ENCODE peak calls at places on chromosomes 1 and 21, in five cellular contexts. One of them, this sample, is unnamed.
A peak's percentile ranks its signal among the peaks of the same experiment; 100 is the strongest.

GRCh38 chr1:247286134-247286670 is 30.3 kb downstream of the VN1R5 start:
- DNase-seq in CD8-positive, alpha-beta T cell: no peak
- DNase-seq in tibial artery: no peak
- DNase-seq in uterus: no peak
- DNase-seq in PC-3: no peak
- DNase-seq in this sample: no peak

GRCh38 chr1:14082331-14082730 is 382.3 kb downstream of the PRDM2 start:
- DNase-seq in PC-3: no peak
- DNase-seq in tibial artery: no peak
- DNase-seq in CD8-positive, alpha-beta T cell: no peak
- DNase-seq in uterus: no peak
- DNase-seq in this sample: no peak

GRCh38 chr1:84876353-84876752 is 16.7 kb downstream of the LPAR3 start:
- DNase-seq in PC-3: no peak
- DNase-seq in CD8-positive, alpha-beta T cell: peak; percentile 21
- DNase-seq in tibial artery: no peak
- DNase-seq in uterus: no peak
- DNase-seq in this sample: no peak

GRCh38 chr1:236207569-236207968 is 65.2 kb downstream of the GPR137B start:
- DNase-seq in CD8-positive, alpha-beta T cell: no peak
- DNase-seq in tibial artery: no peak
- DNase-seq in uterus: no peak
- DNase-seq in PC-3: no peak
- DNase-seq in this sample: no peak

GRCh38 chr1:110218739-110219138 is 8.6 kb downstream of the KCNC4 start:
- DNase-seq in PC-3: no peak
- DNase-seq in CD8-positive, alpha-beta T cell: no peak
- DNase-seq in uterus: no peak
- DNase-seq in tibial artery: no peak
- DNase-seq in this sample: no peak

GRCh38 chr1:87515781-87516180 is 187.1 kb downstream of the LMO4 start:
- DNase-seq in tibial artery: no peak
- DNase-seq in PC-3: no peak
- DNase-seq in CD8-positive, alpha-beta T cell: no peak
- DNase-seq in uterus: no peak
- DNase-seq in this sample: no peak

GRCh38 chr21:32770514-32771133 is 931 bp downstream of the PAXBP1 start:
- DNase-seq in tibial artery: peak; percentile 72
- DNase-seq in uterus: no peak
- DNase-seq in PC-3: peak; percentile 5
- DNase-seq in CD8-positive, alpha-beta T cell: no peak
- DNase-seq in this sample: no peak

GRCh38 chr1:66342707-66343106 is 191.2 kb upstream of the SGIP1 start:
- DNase-seq in CD8-positive, alpha-beta T cell: no peak
- DNase-seq in tibial artery: no peak
- DNase-seq in PC-3: no peak
- DNase-seq in uterus: no peak
- DNase-seq in this sample: no peak

GRCh38 chr1:104028670-104029069 is 279.0 kb downstream of the AMY1C start:
- DNase-seq in tibial artery: no peak
- DNase-seq in CD8-positive, alpha-beta T cell: no peak
- DNase-seq in PC-3: no peak
- DNase-seq in uterus: no peak
- DNase-seq in this sample: no peak

GRCh38 chr1:179747611-179748010 is 4.5 kb downstream of the FAM163A start:
- DNase-seq in tibial artery: no peak
- DNase-seq in CD8-positive, alpha-beta T cell: no peak
- DNase-seq in uterus: no peak
- DNase-seq in PC-3: no peak
- DNase-seq in this sample: no peak

GRCh38 chr1:203480084-203480483 is 4.5 kb downstream of the PRELP start:
- DNase-seq in uterus: no peak
- DNase-seq in CD8-positive, alpha-beta T cell: no peak
- DNase-seq in tibial artery: no peak
- DNase-seq in PC-3: no peak
- DNase-seq in this sample: no peak

GRCh38 chr1:220705782-220706181 is 15.6 kb downstream of the C1orf115 start:
- DNase-seq in PC-3: no peak
- DNase-seq in uterus: no peak
- DNase-seq in tibial artery: no peak
- DNase-seq in CD8-positive, alpha-beta T cell: no peak
- DNase-seq in this sample: no peak

GRCh38 chr1:85502171-85502570 is 37.2 kb upstream of the DDAH1 start:
- DNase-seq in PC-3: no peak
- DNase-seq in CD8-positive, alpha-beta T cell: no peak
- DNase-seq in uterus: no peak
- DNase-seq in tibial artery: no peak
- DNase-seq in this sample: no peak

GRCh38 chr1:175073054-175073453 is 5.4 kb downstream of the TNN start:
- DNase-seq in PC-3: no peak
- DNase-seq in CD8-positive, alpha-beta T cell: no peak
- DNase-seq in tibial artery: no peak
- DNase-seq in uterus: peak; percentile 50
- DNase-seq in this sample: no peak

GRCh38 chr1:8666394-8667167 is 150.9 kb downstream of the RERE start:
- DNase-seq in CD8-positive, alpha-beta T cell: no peak
- DNase-seq in PC-3: peak; percentile 72
- DNase-seq in uterus: no peak
- DNase-seq in tibial artery: no peak
- DNase-seq in this sample: no peak

GRCh38 chr1:31959941-31960340 is 21.8 kb upstream of the PTP4A2 start:
- DNase-seq in tibial artery: no peak
- DNase-seq in PC-3: no peak
- DNase-seq in uterus: peak; percentile 52
- DNase-seq in CD8-positive, alpha-beta T cell: no peak
- DNase-seq in this sample: no peak

GRCh38 chr1:96987186-96987703 is 265.7 kb downstream of the PTBP2 start:
- DNase-seq in CD8-positive, alpha-beta T cell: no peak
- DNase-seq in uterus: no peak
- DNase-seq in PC-3: peak; percentile 24
- DNase-seq in tibial artery: no peak
- DNase-seq in this sample: no peak

GRCh38 chr1:54081306-54082270 is 28.2 kb downstream of the TCEANC2 start:
- DNase-seq in uterus: peak; percentile 22
- DNase-seq in CD8-positive, alpha-beta T cell: peak; percentile 59
- DNase-seq in tibial artery: no peak
- DNase-seq in PC-3: peak; percentile 87
- DNase-seq in this sample: peak; percentile 4

GRCh38 chr1:28812669-28813468 is 899 bp downstream of the OPRD1 start:
- DNase-seq in PC-3: no peak
- DNase-seq in tibial artery: no peak
- DNase-seq in CD8-positive, alpha-beta T cell: no peak
- DNase-seq in uterus: no peak
- DNase-seq in this sample: no peak

DNA sequence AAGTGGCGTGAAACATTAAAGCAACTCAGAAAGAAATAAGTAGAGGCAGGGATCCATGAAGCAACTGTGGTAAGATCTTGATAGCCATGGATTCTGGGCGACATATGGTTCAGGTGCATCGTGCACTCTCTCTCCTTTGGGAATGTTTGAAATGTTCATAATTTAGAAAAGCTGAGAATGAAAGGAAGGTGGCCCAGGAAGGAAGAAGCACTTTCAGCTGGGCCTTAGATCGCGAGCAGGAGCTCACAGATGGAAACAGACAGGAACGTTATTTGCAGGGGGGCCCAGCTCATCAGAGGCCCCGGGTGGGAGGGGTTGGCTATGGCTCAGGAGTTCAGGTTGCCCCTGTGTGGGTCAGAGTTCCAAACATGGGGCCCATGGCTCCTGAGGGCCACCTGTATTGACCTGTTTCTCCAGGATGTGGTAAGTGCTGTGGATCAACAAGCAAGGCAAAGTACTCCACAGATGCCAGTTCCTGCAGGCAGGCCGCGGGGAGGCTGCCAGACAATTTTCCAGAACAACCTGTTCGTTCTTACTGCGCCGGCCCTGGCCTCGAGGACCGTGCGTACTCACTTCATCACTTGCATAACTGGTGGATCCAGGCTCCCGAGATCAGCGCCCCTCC is 253.2 kb downstream of the TOMM20 start:
- DNase-seq in tibial artery: no peak
- DNase-seq in uterus: no peak
- DNase-seq in CD8-positive, alpha-beta T cell: no peak
- DNase-seq in PC-3: no peak
- DNase-seq in this sample: no peak
- H3K27ac ChIP-seq in tibial artery: no peak overlapping the region
- H3K27ac ChIP-seq in uterus: no peak overlapping the region
- H3K27ac ChIP-seq in CD8-positive, alpha-beta T cell: no peak overlapping the region
- H3K27ac ChIP-seq in PC-3: no peak overlapping the region
- H3K27ac ChIP-seq in this sample: no peak overlapping the region

DNA sequence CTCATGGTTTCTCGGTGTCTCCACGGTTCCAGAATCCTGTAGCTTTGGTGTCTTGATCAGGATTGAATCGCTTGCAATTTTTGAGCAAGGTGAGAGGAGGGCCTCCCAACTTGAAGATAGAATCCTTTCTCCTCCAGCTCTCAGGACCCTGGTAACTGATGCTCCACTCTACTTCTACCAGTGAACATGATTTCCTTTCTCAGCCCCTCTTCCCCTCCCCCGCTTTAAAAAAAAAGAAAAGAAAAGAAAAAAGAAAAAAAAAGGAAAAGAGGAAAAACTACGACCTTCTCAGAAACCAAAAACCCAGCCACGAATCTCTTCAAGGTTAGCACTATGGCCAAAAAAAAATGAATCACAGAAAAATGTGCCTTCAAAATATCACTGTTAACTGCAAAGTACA is 1.2 kb downstream of the ARHGEF11 start:
- DNase-seq in CD8-positive, alpha-beta T cell: no peak
- DNase-seq in uterus: no peak
- DNase-seq in PC-3: no peak
- DNase-seq in tibial artery: no peak
- DNase-seq in this sample: no peak
- H3K27ac ChIP-seq in CD8-positive, alpha-beta T cell: no peak overlapping the region
- H3K27ac ChIP-seq in uterus: no peak overlapping the region
- H3K27ac ChIP-seq in PC-3: no peak overlapping the region
- H3K27ac ChIP-seq in tibial artery: no peak overlapping the region
- H3K27ac ChIP-seq in this sample: no peak overlapping the region

GRCh38 chr1:21586926-21587601 is 77.8 kb downstream of the ALPL start:
- DNase-seq in uterus: peak; percentile 21
- DNase-seq in tibial artery: peak; percentile 72
- DNase-seq in CD8-positive, alpha-beta T cell: no peak
- DNase-seq in PC-3: peak; percentile 76
- DNase-seq in this sample: no peak
- H3K27ac ChIP-seq in uterus: no peak overlapping the region
- H3K27ac ChIP-seq in tibial artery: no peak overlapping the region
- H3K27ac ChIP-seq in CD8-positive, alpha-beta T cell: no peak overlapping the region
- H3K27ac ChIP-seq in PC-3: no peak overlapping the region
- H3K27ac ChIP-seq in this sample: no peak overlapping the region

GRCh38 chr1:164763098-164763497 is 204.1 kb downstream of the PBX1 start:
- DNase-seq in PC-3: no peak
- DNase-seq in CD8-positive, alpha-beta T cell: no peak
- DNase-seq in tibial artery: no peak
- DNase-seq in uterus: no peak
- DNase-seq in this sample: no peak

GRCh38 chr1:164767257-164768044 is 208.5 kb downstream of the PBX1 start:
- DNase-seq in CD8-positive, alpha-beta T cell: no peak
- DNase-seq in tibial artery: no peak
- DNase-seq in PC-3: peak; percentile 90
- DNase-seq in uterus: no peak
- DNase-seq in this sample: no peak

GRCh38 chr1:164765993-164766720 is 207.2 kb downstream of the PBX1 start:
- DNase-seq in tibial artery: no peak
- DNase-seq in PC-3: no peak
- DNase-seq in CD8-positive, alpha-beta T cell: no peak
- DNase-seq in uterus: no peak
- DNase-seq in this sample: no peak

GRCh38 chr1:164764333-164764732 is 205.3 kb downstream of the PBX1 start:
- DNase-seq in PC-3: no peak
- DNase-seq in uterus: no peak
- DNase-seq in tibial artery: no peak
- DNase-seq in CD8-positive, alpha-beta T cell: no peak
- DNase-seq in this sample: no peak

DNA sequence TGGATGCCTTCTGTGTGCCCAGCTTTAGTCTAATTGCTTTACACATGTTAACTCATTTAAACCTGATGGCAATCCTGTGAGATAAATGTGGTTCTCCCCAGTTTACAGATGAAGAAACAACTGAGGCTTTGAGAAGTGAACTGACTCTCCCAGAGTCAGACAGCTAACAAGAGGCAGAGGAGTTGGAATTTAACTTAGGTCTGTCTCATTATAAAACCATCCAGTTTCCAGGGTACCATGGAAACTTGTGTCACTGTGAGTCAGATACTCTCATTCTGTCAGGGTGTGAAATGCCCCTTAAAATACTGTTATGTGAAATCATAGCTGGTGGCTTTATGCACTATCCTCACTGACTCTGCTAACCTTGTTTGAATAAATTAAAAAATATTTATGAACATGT is 206.6 kb downstream of the PBX1 start:
- DNase-seq in CD8-positive, alpha-beta T cell: no peak
- DNase-seq in tibial artery: no peak
- DNase-seq in uterus: no peak
- DNase-seq in PC-3: peak; percentile 81
- DNase-seq in this sample: no peak
- H3K27ac ChIP-seq in CD8-positive, alpha-beta T cell: no peak overlapping the region
- H3K27ac ChIP-seq in tibial artery: peak overlapping the region; percentile 36
- H3K27ac ChIP-seq in uterus: peak overlapping the region; percentile 92
- H3K27ac ChIP-seq in PC-3: peak overlapping the region; percentile 19
- H3K27ac ChIP-seq in this sample: no peak overlapping the region

This sample was measured in substantia nigra.